ENCODE peak calls at places on chromosomes 2 and 18, in six cellular contexts. Z, B, T, Y, A and K are unnamed samples.

GRCh38 chr18:45859334-45859733 is 33.9 kb downstream of the SIGLEC15 start:
- DNase-seq in Z (no peak), B (no peak), T (no peak), Y (no peak), A (no peak), K (no peak)

GRCh38 chr2:55567298-55567697 is 47.8 kb downstream of the CFAP36 start:
- DNase-seq in Z (no peak), B (no peak), T (no peak), Y (no peak), A (no peak), K (no peak)

GRCh38 chr2:161146996-161147395 is 13.2 kb upstream of the TANK start:
- DNase-seq in Z (no peak), B (no peak), T (no peak), Y (no peak), A (no peak), K (no peak)

GRCh38 chr2:223880779-223881178 is 43.4 kb upstream of the AP1S3 start:
- DNase-seq in Z (no peak), B (no peak), T (no peak), Y (no peak), A (no peak), K (no peak)

GRCh38 chr2:80429251-80429650 is 124.7 kb upstream of the LRRTM1 start:
- DNase-seq in Z (no peak), B (no peak), T (no peak), Y (no peak), A (no peak), K (no peak)

GRCh38 chr2:38672445-38673364 is 6.8 kb downstream of the GALM start:
- DNase-seq in Z (no peak), B (no peak), T (no peak), Y (no peak), A (no peak), K (no peak)

GRCh38 chr2:7672027-7672684 is 754.9 kb downstream of the RNF144A start:
- DNase-seq in Z (peak; percentile 55), B (peak; percentile 21), T (peak; percentile 68), Y (no peak), A (peak; percentile 34), K (peak; percentile 21)

GRCh38 chr18:9722691-9723090 is 14.6 kb downstream of the RAB31 start:
- DNase-seq in Z (no peak), B (no peak), T (no peak), Y (no peak), A (no peak), K (no peak)

GRCh38 chr2:74507926-74508520 is 528 bp upstream of the PCGF1 start:
- DNase-seq in Z (peak; percentile 59), B (no peak), T (no peak), Y (no peak), A (peak; percentile 49), K (no peak)

GRCh38 chr18:78856569-78857200 is 122.9 kb upstream of the SALL3 start:
- DNase-seq in Z (no peak), B (no peak), T (no peak), Y (no peak), A (no peak), K (no peak)

GRCh38 chr2:74516070-74516633 is 1.9 kb downstream of the TLX2 start:
- DNase-seq in Z (peak; percentile 74), B (peak; percentile 67), T (no peak), Y (peak; percentile 66), A (peak; percentile 95), K (peak; percentile 74)

GRCh38 chr2:127361929-127362328 is 25.8 kb downstream of the MAP3K2 start:
- DNase-seq in Z (no peak), B (no peak), T (no peak), Y (no peak), A (no peak), K (no peak)

GRCh38 chr2:43226955-43227829 is 786 bp upstream of the ZFP36L2 start:
- DNase-seq in Z (peak; percentile 97), B (peak; percentile 53), T (peak; percentile 71), Y (peak; percentile 74), A (peak; percentile 80), K (peak; percentile 77)

GRCh38 chr2:215728504-215729065 is 284.8 kb downstream of the MREG start:
- DNase-seq in Z (peak; percentile 53), B (no peak), T (no peak), Y (no peak), A (peak; percentile 36), K (no peak)

GRCh38 chr2:185215497-185215896 is 523.1 kb upstream of the FSIP2 start:
- DNase-seq in Z (no peak), B (no peak), T (no peak), Y (no peak), A (no peak), K (no peak)

GRCh38 chr18:46250084-46250811 is 146.1 kb downstream of the HAUS1 start:
- DNase-seq in Z (no peak), B (peak; percentile 23), T (no peak), Y (no peak), A (peak; percentile 77), K (peak; percentile 55)

GRCh38 chr2:139730197-139730596 is 950.0 kb upstream of the NXPH2 start:
- DNase-seq in Z (no peak), B (no peak), T (no peak), Y (no peak), A (no peak), K (no peak)

GRCh38 chr2:132668189-132668833 is 1.7 kb downstream of the LYPD1 start:
- DNase-seq in Z (no peak), B (no peak), T (peak; percentile 51), Y (no peak), A (no peak), K (no peak)

GRCh38 chr2:112661656-112662305 is 16.0 kb downstream of the SLC20A1 start:
- DNase-seq in Z (no peak), B (no peak), T (no peak), Y (no peak), A (no peak), K (no peak)

GRCh38 chr2:9517118-9517782 is 38.4 kb downstream of the ADAM17 start:
- DNase-seq in Z (no peak), B (no peak), T (no peak), Y (no peak), A (no peak), K (no peak)

GRCh38 chr18:6504605-6505510 is 90.1 kb upstream of the L3MBTL4 start:
- DNase-seq in Z (no peak), B (no peak), T (no peak), Y (no peak), A (no peak), K (no peak)

GRCh38 chr2:207930747-207931146 is 94.6 kb downstream of the PLEKHM3 start:
- DNase-seq in Z (peak; percentile 52), B (no peak), T (no peak), Y (no peak), A (no peak), K (no peak)

GRCh38 chr2:111624401-111625156 is 259.4 kb downstream of the ANAPC1 start:
- DNase-seq in Z (no peak), B (no peak), T (no peak), Y (no peak), A (no peak), K (no peak)

GRCh38 chr2:67446504-67446911 is 49.4 kb downstream of the ETAA1 start:
- DNase-seq in Z (no peak), B (no peak), T (no peak), Y (no peak), A (no peak), K (no peak)

GRCh38 chr2:26168785-26169184 is 4.1 kb upstream of the GAREM2 start:
- DNase-seq in Z (no peak), B (no peak), T (no peak), Y (no peak), A (no peak), K (no peak)
- TF ChIP-seq CTCF in Z (no peak), B (no peak), T (no peak), Y (no peak), A (no peak), K (no peak)

GRCh38 chr2:226979004-226979403 is 143.2 kb downstream of the RHBDD1 start:
- DNase-seq in Z (no peak), B (no peak), T (no peak), Y (no peak), A (no peak), K (no peak)
- TF ChIP-seq CTCF in Z (no peak), B (no peak), T (no peak), Y (no peak), A (no peak), K (no peak)

GRCh38 chr2:120741514-120742448 is 6.1 kb downstream of the GLI2 start:
- DNase-seq in Z (no peak), B (no peak), T (peak; percentile 55), Y (no peak), A (no peak), K (peak; percentile 7)

GRCh38 chr2:120743657-120744056 is 8.0 kb downstream of the GLI2 start:
- DNase-seq in Z (no peak), B (no peak), T (no peak), Y (no peak), A (no peak), K (peak; percentile 36)

GRCh38 chr2:120740375-120740764 is 4.7 kb downstream of the GLI2 start:
- DNase-seq in Z (no peak), B (no peak), T (no peak), Y (no peak), A (no peak), K (no peak)

GRCh38 chr2:120738786-120739771 is 3.4 kb downstream of the GLI2 start:
- DNase-seq in Z (no peak), B (no peak), T (no peak), Y (no peak), A (no peak), K (no peak)

DNA sequence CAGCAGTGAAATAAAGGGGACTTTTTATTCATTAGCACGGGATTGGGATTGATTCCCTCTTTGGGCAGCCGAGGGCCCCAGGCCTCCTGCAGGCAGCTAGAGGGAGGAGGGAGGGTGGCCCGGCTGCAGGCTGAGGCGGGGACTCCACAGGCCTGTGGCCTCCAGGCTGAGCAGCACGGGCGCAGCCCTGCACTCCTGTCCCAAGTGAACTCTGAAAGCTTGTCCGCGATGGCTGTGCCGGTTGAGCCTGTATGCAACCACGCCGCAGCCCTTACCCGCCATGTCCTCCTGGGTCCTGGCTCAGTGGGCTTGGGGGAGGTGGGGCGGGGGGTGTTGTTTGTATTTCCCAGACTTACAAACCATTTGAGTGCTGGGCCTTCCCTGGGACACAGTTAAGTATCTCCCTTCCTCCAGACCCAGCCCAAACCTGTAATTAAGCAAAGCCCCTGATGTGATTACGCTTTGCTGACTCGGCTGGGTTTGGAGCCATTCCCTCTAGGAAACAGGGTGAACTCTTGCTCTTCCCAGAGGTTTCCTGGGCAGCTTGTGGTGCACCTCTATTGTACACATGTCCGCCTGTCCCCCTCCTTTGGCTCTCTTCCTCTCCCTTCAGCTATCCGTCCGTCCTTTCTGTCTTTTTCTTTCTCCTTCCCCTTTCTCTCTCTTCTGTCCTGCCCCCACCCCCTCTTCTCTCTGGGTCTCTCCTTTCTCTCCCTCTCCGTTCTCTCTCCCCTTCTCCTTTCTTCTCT is 5.3 kb downstream of the GLI2 start:
- DNase-seq in Z (no peak), B (no peak), T (peak; percentile 52), Y (no peak), A (no peak), K (no peak)
- TF ChIP-seq CTCF in Z (no peak), B (no peak), T (peak; percentile 29), Y (no peak), A (no peak), K (no peak)

DNA sequence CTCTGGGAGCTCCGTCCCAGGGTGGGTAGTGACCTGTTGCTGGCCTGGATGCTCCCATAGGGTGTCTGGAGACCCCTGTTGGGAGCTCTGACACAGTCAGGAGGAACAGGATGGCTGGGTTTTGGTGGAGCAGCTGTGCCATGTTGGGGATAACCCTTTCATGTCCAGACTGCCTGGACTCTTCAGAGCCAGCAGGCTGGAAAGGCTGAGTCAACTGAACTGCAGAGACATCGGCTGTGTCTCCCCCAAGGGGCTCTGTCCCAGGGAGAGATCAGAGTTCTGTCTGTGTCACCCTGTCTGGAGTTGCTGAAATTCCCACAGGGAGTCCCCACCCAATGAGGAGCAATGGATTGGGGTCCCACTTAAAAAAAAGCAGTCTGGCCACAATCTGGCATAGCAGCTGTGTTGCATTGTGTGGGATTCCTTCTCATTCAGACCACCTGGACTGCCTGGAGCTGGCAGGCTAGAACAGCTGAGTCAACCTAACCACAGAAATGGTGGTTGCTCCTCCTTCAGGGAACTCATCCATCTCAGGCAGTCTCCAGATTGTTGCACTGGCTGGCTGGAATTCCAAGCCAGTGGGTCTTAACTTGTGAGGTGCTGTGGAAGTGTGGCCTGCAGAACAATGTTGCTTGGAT is 37.2 kb downstream of the AGPS start:
- DNase-seq in Z (no peak), B (no peak), T (no peak), Y (no peak), A (no peak), K (no peak)
- TF ChIP-seq CTCF in Z (no peak), B (no peak), T (no peak), Y (no peak), A (no peak), K (no peak)